ENCODE peak calls at places on chromosomes 2 and 18, in seven cellular contexts. One of them, this sample, is unnamed.

GRCh38 chr2:102005989-102006885 is 14.5 kb downstream of the IL1R2 start:
- DNase-seq in GM12878: no peak
- DNase-seq in K562: peak
- DNase-seq in HCT116: peak
- DNase-seq in HepG2: peak
- DNase-seq in H1: peak
- DNase-seq in SK-N-SH: peak
- DNase-seq in this sample: peak

GRCh38 chr2:74001121-74001520 is 16.4 kb downstream of the TET3 start:
- DNase-seq in GM12878: no peak
- DNase-seq in K562: no peak
- DNase-seq in HCT116: no peak
- DNase-seq in HepG2: no peak
- DNase-seq in H1: no peak
- DNase-seq in SK-N-SH: no peak
- DNase-seq in this sample: no peak

GRCh38 chr2:159209341-159210306 is 76.9 kb downstream of the WDSUB1 start:
- DNase-seq in GM12878: peak
- DNase-seq in K562: no peak
- DNase-seq in HCT116: no peak
- DNase-seq in HepG2: no peak
- DNase-seq in H1: no peak
- DNase-seq in SK-N-SH: no peak
- DNase-seq in this sample: no peak

GRCh38 chr2:29844713-29845320 is 76.6 kb downstream of the ALK start:
- DNase-seq in GM12878: no peak
- DNase-seq in K562: no peak
- DNase-seq in HCT116: no peak
- DNase-seq in HepG2: no peak
- DNase-seq in H1: no peak
- DNase-seq in SK-N-SH: no peak
- DNase-seq in this sample: no peak

GRCh38 chr2:172734711-172735645 is 667 bp upstream of the RAPGEF4 start:
- DNase-seq in GM12878: no peak
- DNase-seq in K562: no peak
- DNase-seq in HCT116: no peak
- DNase-seq in HepG2: no peak
- DNase-seq in H1: no peak
- DNase-seq in SK-N-SH: no peak
- DNase-seq in this sample: no peak

GRCh38 chr2:28952806-28953190 is 28.3 kb upstream of the TOGARAM2 start:
- DNase-seq in GM12878: no peak
- DNase-seq in K562: peak
- DNase-seq in HCT116: no peak
- DNase-seq in HepG2: no peak
- DNase-seq in H1: no peak
- DNase-seq in SK-N-SH: peak
- DNase-seq in this sample: peak

GRCh38 chr18:22320736-22321135 is 97.0 kb downstream of the CTAGE1 start:
- DNase-seq in GM12878: no peak
- DNase-seq in K562: no peak
- DNase-seq in HCT116: no peak
- DNase-seq in HepG2: no peak
- DNase-seq in H1: no peak
- DNase-seq in SK-N-SH: no peak
- DNase-seq in this sample: no peak

GRCh38 chr2:219630770-219631405 is 3.5 kb downstream of the SLC4A3 start:
- DNase-seq in GM12878: no peak
- DNase-seq in K562: no peak
- DNase-seq in HCT116: no peak
- DNase-seq in HepG2: no peak
- DNase-seq in H1: no peak
- DNase-seq in SK-N-SH: peak
- DNase-seq in this sample: no peak

GRCh38 chr2:39545957-39546356 is 108.9 kb upstream of the MAP4K3 start:
- DNase-seq in GM12878: no peak
- DNase-seq in K562: no peak
- DNase-seq in HCT116: no peak
- DNase-seq in HepG2: no peak
- DNase-seq in H1: no peak
- DNase-seq in SK-N-SH: no peak
- DNase-seq in this sample: no peak

GRCh38 chr2:120919771-120920437 is 184.2 kb downstream of the GLI2 start:
- DNase-seq in GM12878: no peak
- DNase-seq in K562: no peak
- DNase-seq in HCT116: no peak
- DNase-seq in HepG2: no peak
- DNase-seq in H1: no peak
- DNase-seq in SK-N-SH: no peak
- DNase-seq in this sample: no peak

GRCh38 chr2:126943612-126944011 is 44.9 kb downstream of the TEX51 start:
- DNase-seq in GM12878: no peak
- DNase-seq in K562: no peak
- DNase-seq in HCT116: no peak
- DNase-seq in HepG2: no peak
- DNase-seq in H1: no peak
- DNase-seq in SK-N-SH: no peak
- DNase-seq in this sample: no peak

GRCh38 chr2:85753525-85754312 is at the start of gene ATOH8:
- DNase-seq in GM12878: no peak
- DNase-seq in K562: peak
- DNase-seq in HCT116: no peak
- DNase-seq in HepG2: peak
- DNase-seq in H1: peak
- DNase-seq in SK-N-SH: peak
- DNase-seq in this sample: peak

GRCh38 chr2:181859123-181859522 is 32.4 kb upstream of the ITPRID2 start:
- DNase-seq in GM12878: no peak
- DNase-seq in K562: no peak
- DNase-seq in HCT116: no peak
- DNase-seq in HepG2: no peak
- DNase-seq in H1: no peak
- DNase-seq in SK-N-SH: no peak
- DNase-seq in this sample: no peak

GRCh38 chr2:186105016-186105415 is 366.4 kb downstream of the FSIP2 start:
- DNase-seq in GM12878: no peak
- DNase-seq in K562: no peak
- DNase-seq in HCT116: no peak
- DNase-seq in HepG2: no peak
- DNase-seq in H1: no peak
- DNase-seq in SK-N-SH: no peak
- DNase-seq in this sample: no peak

DNA sequence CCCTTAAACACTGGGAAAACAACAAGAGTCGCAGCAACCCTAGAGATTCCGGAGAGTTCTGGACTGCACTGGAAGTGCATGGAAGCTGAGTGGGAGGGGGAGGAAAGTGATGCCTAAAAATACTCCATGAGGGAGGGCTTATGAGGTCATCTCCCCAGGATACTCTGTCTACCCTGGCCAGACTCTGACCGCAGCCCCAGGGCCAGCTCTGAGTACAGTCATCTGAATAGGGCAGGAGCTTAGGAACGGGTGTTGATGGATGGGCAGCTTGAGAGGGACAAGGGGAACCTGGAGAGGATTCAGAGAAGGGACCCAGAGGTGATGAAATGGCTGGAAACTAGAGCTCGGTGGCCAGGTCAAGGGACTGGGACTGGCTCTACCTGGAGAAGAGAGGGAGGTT is 79.3 kb upstream of the IGFBP5 start:
- DNase-seq in GM12878: no peak
- DNase-seq in K562: peak
- DNase-seq in HCT116: no peak
- DNase-seq in HepG2: no peak
- DNase-seq in H1: no peak
- DNase-seq in SK-N-SH: no peak
- DNase-seq in this sample: no peak
- TF ChIP-seq JUND in GM12878: no peak
- TF ChIP-seq JUND in K562: peak
- TF ChIP-seq JUND in HCT116: no peak
- TF ChIP-seq JUND in HepG2: no peak
- TF ChIP-seq JUND in H1: no peak
- TF ChIP-seq JUND in SK-N-SH: peak
- TF ChIP-seq JUND in this sample: no peak

DNA sequence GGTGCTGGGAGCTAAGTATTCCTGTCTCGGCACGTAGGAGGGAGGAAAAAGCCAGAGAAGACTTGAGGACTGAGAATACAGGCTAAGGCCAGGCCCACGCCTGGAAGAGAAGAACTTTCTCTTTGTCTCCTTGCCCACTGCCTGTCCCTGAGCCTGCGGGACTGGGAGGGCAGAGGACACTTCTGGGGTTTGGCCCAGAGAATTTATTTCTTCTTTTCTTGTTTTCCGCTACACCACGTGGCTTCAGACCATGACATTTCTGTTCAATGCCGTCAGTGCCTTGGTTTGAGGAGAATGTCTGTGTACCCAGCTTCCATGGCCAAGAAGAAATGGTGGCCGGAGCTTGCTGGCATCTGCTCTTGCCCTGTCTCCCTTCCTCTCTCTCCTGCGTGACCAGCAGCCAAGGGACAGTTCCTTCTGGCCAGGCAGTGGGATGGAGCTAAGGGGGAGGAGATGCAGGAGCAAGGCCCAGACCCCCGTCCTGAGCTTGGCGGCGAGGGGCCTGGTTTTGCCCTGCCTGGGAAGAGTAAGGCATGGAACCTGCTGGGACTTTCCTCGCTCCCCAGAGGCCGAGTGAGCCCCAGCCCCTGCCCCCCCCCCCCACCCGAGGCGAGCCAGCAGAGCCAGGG is 140.3 kb downstream of the KLHL29 start:
- DNase-seq in GM12878: no peak
- DNase-seq in K562: no peak
- DNase-seq in HCT116: no peak
- DNase-seq in HepG2: no peak
- DNase-seq in H1: no peak
- DNase-seq in SK-N-SH: no peak
- DNase-seq in this sample: no peak
- TF ChIP-seq JUND in GM12878: no peak
- TF ChIP-seq JUND in K562: no peak
- TF ChIP-seq JUND in HCT116: no peak
- TF ChIP-seq JUND in HepG2: no peak
- TF ChIP-seq JUND in H1: no peak
- TF ChIP-seq JUND in SK-N-SH: no peak
- TF ChIP-seq JUND in this sample: no peak

DNA sequence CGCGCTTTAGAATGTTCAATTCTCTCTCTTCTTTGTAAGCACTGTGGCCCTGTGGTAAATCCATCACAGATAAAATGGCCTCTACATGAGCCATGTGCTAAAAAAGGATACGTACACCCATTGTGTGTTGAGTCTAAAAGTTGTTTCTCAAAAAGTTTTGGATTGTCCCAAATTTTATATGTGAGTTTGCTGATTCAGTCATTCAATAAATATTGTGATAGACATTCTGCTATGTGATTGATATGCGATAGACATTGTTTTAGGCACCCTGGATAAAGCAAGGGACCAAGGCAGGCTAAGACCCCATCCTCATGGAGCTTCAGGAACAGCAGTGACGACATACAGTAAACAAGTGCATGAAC is 53.5 kb downstream of the E2F6 start:
- DNase-seq in GM12878: no peak
- DNase-seq in K562: no peak
- DNase-seq in HCT116: no peak
- DNase-seq in HepG2: no peak
- DNase-seq in H1: no peak
- DNase-seq in SK-N-SH: no peak
- DNase-seq in this sample: no peak
- TF ChIP-seq JUND in GM12878: no peak
- TF ChIP-seq JUND in K562: no peak
- TF ChIP-seq JUND in HCT116: no peak
- TF ChIP-seq JUND in HepG2: no peak
- TF ChIP-seq JUND in H1: no peak
- TF ChIP-seq JUND in SK-N-SH: no peak
- TF ChIP-seq JUND in this sample: no peak

GRCh38 chr2:17892726-17893534 is 14.5 kb downstream of the KCNS3 start:
- DNase-seq in GM12878: no peak
- DNase-seq in K562: peak
- DNase-seq in HCT116: no peak
- DNase-seq in HepG2: no peak
- DNase-seq in H1: no peak
- DNase-seq in SK-N-SH: no peak
- DNase-seq in this sample: peak
- TF ChIP-seq JUND in GM12878: no peak
- TF ChIP-seq JUND in K562: no peak
- TF ChIP-seq JUND in HCT116: no peak
- TF ChIP-seq JUND in HepG2: no peak
- TF ChIP-seq JUND in H1: no peak
- TF ChIP-seq JUND in SK-N-SH: no peak
- TF ChIP-seq JUND in this sample: no peak

GRCh38 chr18:58116815-58117214 is 72.8 kb downstream of the NEDD4L start:
- DNase-seq in GM12878: no peak
- DNase-seq in K562: no peak
- DNase-seq in HCT116: no peak
- DNase-seq in HepG2: no peak
- DNase-seq in H1: no peak
- DNase-seq in SK-N-SH: no peak
- DNase-seq in this sample: no peak

GRCh38 chr18:58118510-58118909 is 74.5 kb downstream of the NEDD4L start:
- DNase-seq in GM12878: no peak
- DNase-seq in K562: no peak
- DNase-seq in HCT116: no peak
- DNase-seq in HepG2: no peak
- DNase-seq in H1: no peak
- DNase-seq in SK-N-SH: no peak
- DNase-seq in this sample: no peak

GRCh38 chr18:58119819-58120218 is 75.8 kb downstream of the NEDD4L start:
- DNase-seq in GM12878: no peak
- DNase-seq in K562: no peak
- DNase-seq in HCT116: no peak
- DNase-seq in HepG2: no peak
- DNase-seq in H1: no peak
- DNase-seq in SK-N-SH: no peak
- DNase-seq in this sample: no peak

GRCh38 chr18:58114766-58115165 is 70.7 kb downstream of the NEDD4L start:
- DNase-seq in GM12878: no peak
- DNase-seq in K562: no peak
- DNase-seq in HCT116: no peak
- DNase-seq in HepG2: no peak
- DNase-seq in H1: no peak
- DNase-seq in SK-N-SH: no peak
- DNase-seq in this sample: no peak

DNA sequence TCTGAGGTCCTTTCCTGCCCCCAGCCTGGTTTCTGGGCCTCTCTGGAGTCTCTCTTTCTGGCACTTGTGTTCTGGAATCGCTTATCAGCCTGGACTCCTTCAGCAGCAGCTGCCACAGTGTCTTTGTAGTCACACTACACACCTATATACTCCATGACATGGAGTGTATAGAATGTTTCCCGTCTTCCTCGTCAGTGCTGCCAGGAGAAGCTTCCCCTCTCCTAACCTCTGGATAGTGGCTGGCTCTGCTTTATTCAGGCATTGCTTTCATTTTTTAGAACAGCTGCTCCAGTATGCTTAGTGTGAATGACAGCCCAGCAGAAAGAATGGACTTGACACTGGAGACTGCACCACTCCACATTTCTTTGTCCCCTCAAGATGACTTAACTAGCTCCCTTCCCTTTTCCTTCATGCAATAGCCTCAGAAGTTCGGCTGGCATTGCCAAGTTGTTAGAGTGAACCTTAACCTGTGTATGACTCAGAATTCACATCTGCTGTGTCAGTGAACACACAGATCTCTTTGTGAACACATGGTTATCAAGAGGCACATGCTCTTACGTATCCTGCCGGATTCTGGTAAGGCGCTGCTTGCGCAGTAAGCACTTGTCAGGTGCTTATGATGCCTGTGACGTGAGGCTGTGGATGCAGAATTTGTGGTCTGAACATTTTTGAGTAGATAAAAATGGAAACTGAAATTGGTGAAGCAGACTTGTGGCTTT is 73.8 kb downstream of the NEDD4L start:
- DNase-seq in GM12878: no peak
- DNase-seq in K562: peak
- DNase-seq in HCT116: peak
- DNase-seq in HepG2: peak
- DNase-seq in H1: no peak
- DNase-seq in SK-N-SH: no peak
- DNase-seq in this sample: no peak
- TF ChIP-seq JUND in GM12878: no peak
- TF ChIP-seq JUND in K562: peak
- TF ChIP-seq JUND in HCT116: no peak
- TF ChIP-seq JUND in HepG2: no peak
- TF ChIP-seq JUND in H1: no peak
- TF ChIP-seq JUND in SK-N-SH: peak
- TF ChIP-seq JUND in this sample: no peak

This sample was measured in T47D.